ENCODE peak calls at places on chromosomes 6 and 20, in six cellular contexts. One of them, this sample, is unnamed.

GRCh38 chr6:27873101-27874030 is 38.8 kb downstream of the OR2B2 start:
- DNase-seq in T-helper 1 cell: peak; percentile 47
- DNase-seq in stimulated activated CD4-positive, alpha-beta T cell treated with anti-CD3 and anti-CD28 coated beads, Interleukin-1b, Interleukin-23, amount 100 ng/mL, for 1 hour: no peak
- DNase-seq in Calu3: peak; percentile 44
- DNase-seq in COR-L47: peak; percentile 86
- DNase-seq in PC-3: no peak
- DNase-seq in this sample: peak; percentile 16

GRCh38 chr6:85436408-85436807 is 13.5 kb upstream of the NT5E start:
- DNase-seq in COR-L47: no peak
- DNase-seq in Calu3: no peak
- DNase-seq in T-helper 1 cell: no peak
- DNase-seq in stimulated activated CD4-positive, alpha-beta T cell treated with anti-CD3 and anti-CD28 coated beads, Interleukin-1b, Interleukin-23, amount 100 ng/mL, for 1 hour: no peak
- DNase-seq in PC-3: no peak
- DNase-seq in this sample: no peak

GRCh38 chr6:135418040-135418439 is 79.5 kb downstream of the AHI1 start:
- DNase-seq in T-helper 1 cell: no peak
- DNase-seq in COR-L47: no peak
- DNase-seq in stimulated activated CD4-positive, alpha-beta T cell treated with anti-CD3 and anti-CD28 coated beads, Interleukin-1b, Interleukin-23, amount 100 ng/mL, for 1 hour: no peak
- DNase-seq in Calu3: no peak
- DNase-seq in PC-3: no peak
- DNase-seq in this sample: no peak

GRCh38 chr6:44234101-44235090 is 11.0 kb downstream of the SLC29A1 start:
- DNase-seq in COR-L47: peak; percentile 14
- DNase-seq in stimulated activated CD4-positive, alpha-beta T cell treated with anti-CD3 and anti-CD28 coated beads, Interleukin-1b, Interleukin-23, amount 100 ng/mL, for 1 hour: no peak
- DNase-seq in Calu3: peak; percentile 75
- DNase-seq in T-helper 1 cell: no peak
- DNase-seq in PC-3: peak; percentile 60
- DNase-seq in this sample: no peak

GRCh38 chr6:116144590-116144989 is 18.7 kb upstream of the COL10A1 start:
- DNase-seq in stimulated activated CD4-positive, alpha-beta T cell treated with anti-CD3 and anti-CD28 coated beads, Interleukin-1b, Interleukin-23, amount 100 ng/mL, for 1 hour: no peak
- DNase-seq in T-helper 1 cell: no peak
- DNase-seq in PC-3: peak; percentile 19
- DNase-seq in COR-L47: no peak
- DNase-seq in Calu3: peak; percentile 28
- DNase-seq in this sample: no peak

GRCh38 chr6:157036245-157036681 is 259.1 kb downstream of the ARID1B start:
- DNase-seq in COR-L47: no peak
- DNase-seq in PC-3: peak; percentile 9
- DNase-seq in T-helper 1 cell: no peak
- DNase-seq in Calu3: no peak
- DNase-seq in stimulated activated CD4-positive, alpha-beta T cell treated with anti-CD3 and anti-CD28 coated beads, Interleukin-1b, Interleukin-23, amount 100 ng/mL, for 1 hour: no peak
- DNase-seq in this sample: no peak

GRCh38 chr20:53813728-53814459 is 220.3 kb upstream of the ZNF217 start:
- DNase-seq in T-helper 1 cell: no peak
- DNase-seq in stimulated activated CD4-positive, alpha-beta T cell treated with anti-CD3 and anti-CD28 coated beads, Interleukin-1b, Interleukin-23, amount 100 ng/mL, for 1 hour: no peak
- DNase-seq in Calu3: no peak
- DNase-seq in COR-L47: no peak
- DNase-seq in PC-3: no peak
- DNase-seq in this sample: no peak

GRCh38 chr20:51616060-51616459 is 73.5 kb upstream of the NFATC2 start:
- DNase-seq in PC-3: peak; percentile 30
- DNase-seq in T-helper 1 cell: no peak
- DNase-seq in Calu3: no peak
- DNase-seq in COR-L47: no peak
- DNase-seq in stimulated activated CD4-positive, alpha-beta T cell treated with anti-CD3 and anti-CD28 coated beads, Interleukin-1b, Interleukin-23, amount 100 ng/mL, for 1 hour: no peak
- DNase-seq in this sample: no peak

GRCh38 chr20:58213112-58213511 is 15.3 kb downstream of the ANKRD60 start:
- DNase-seq in stimulated activated CD4-positive, alpha-beta T cell treated with anti-CD3 and anti-CD28 coated beads, Interleukin-1b, Interleukin-23, amount 100 ng/mL, for 1 hour: no peak
- DNase-seq in T-helper 1 cell: no peak
- DNase-seq in PC-3: peak; percentile 34
- DNase-seq in COR-L47: peak; percentile 38
- DNase-seq in Calu3: no peak
- DNase-seq in this sample: no peak

GRCh38 chr20:652611-653109 is 340 bp downstream of the SRXN1 start:
- DNase-seq in COR-L47: no peak
- DNase-seq in stimulated activated CD4-positive, alpha-beta T cell treated with anti-CD3 and anti-CD28 coated beads, Interleukin-1b, Interleukin-23, amount 100 ng/mL, for 1 hour: no peak
- DNase-seq in PC-3: peak; percentile 31
- DNase-seq in T-helper 1 cell: no peak
- DNase-seq in Calu3: peak; percentile 20
- DNase-seq in this sample: no peak

GRCh38 chr6:72374864-72375263 is 247.0 kb upstream of the KCNQ5 start:
- DNase-seq in PC-3: peak; percentile 27
- DNase-seq in COR-L47: peak; percentile 39
- DNase-seq in T-helper 1 cell: no peak
- DNase-seq in stimulated activated CD4-positive, alpha-beta T cell treated with anti-CD3 and anti-CD28 coated beads, Interleukin-1b, Interleukin-23, amount 100 ng/mL, for 1 hour: no peak
- DNase-seq in Calu3: no peak
- DNase-seq in this sample: no peak

GRCh38 chr6:43990627-43991619 is 136.3 kb downstream of the MRPL14 start:
- DNase-seq in PC-3: no peak
- DNase-seq in Calu3: peak; percentile 56
- DNase-seq in T-helper 1 cell: no peak
- DNase-seq in stimulated activated CD4-positive, alpha-beta T cell treated with anti-CD3 and anti-CD28 coated beads, Interleukin-1b, Interleukin-23, amount 100 ng/mL, for 1 hour: no peak
- DNase-seq in COR-L47: peak; percentile 49
- DNase-seq in this sample: no peak

GRCh38 chr6:31654574-31655348 is 933 bp upstream of the APOM start:
- DNase-seq in stimulated activated CD4-positive, alpha-beta T cell treated with anti-CD3 and anti-CD28 coated beads, Interleukin-1b, Interleukin-23, amount 100 ng/mL, for 1 hour: no peak
- DNase-seq in PC-3: no peak
- DNase-seq in COR-L47: no peak
- DNase-seq in Calu3: no peak
- DNase-seq in T-helper 1 cell: no peak
- DNase-seq in this sample: no peak

GRCh38 chr6:44000164-44000842 is 126.9 kb downstream of the MRPL14 start:
- DNase-seq in COR-L47: peak; percentile 83
- DNase-seq in T-helper 1 cell: no peak
- DNase-seq in stimulated activated CD4-positive, alpha-beta T cell treated with anti-CD3 and anti-CD28 coated beads, Interleukin-1b, Interleukin-23, amount 100 ng/mL, for 1 hour: no peak
- DNase-seq in Calu3: peak; percentile 97
- DNase-seq in PC-3: no peak
- DNase-seq in this sample: no peak

GRCh38 chr6:170288091-170288631 is 2.7 kb downstream of the DLL1 start:
- DNase-seq in COR-L47: no peak
- DNase-seq in T-helper 1 cell: no peak
- DNase-seq in Calu3: no peak
- DNase-seq in PC-3: no peak
- DNase-seq in stimulated activated CD4-positive, alpha-beta T cell treated with anti-CD3 and anti-CD28 coated beads, Interleukin-1b, Interleukin-23, amount 100 ng/mL, for 1 hour: no peak
- DNase-seq in this sample: no peak

GRCh38 chr6:26251354-26252081 is 113.5 kb upstream of the BTN3A2 start:
- DNase-seq in stimulated activated CD4-positive, alpha-beta T cell treated with anti-CD3 and anti-CD28 coated beads, Interleukin-1b, Interleukin-23, amount 100 ng/mL, for 1 hour: no peak
- DNase-seq in T-helper 1 cell: no peak
- DNase-seq in Calu3: peak; percentile 79
- DNase-seq in PC-3: peak; percentile 78
- DNase-seq in COR-L47: peak; percentile 89
- DNase-seq in this sample: peak; percentile 14

GRCh38 chr6:1313755-1314503 is 2.0 kb downstream of the FOXQ1 start:
- DNase-seq in COR-L47: no peak
- DNase-seq in PC-3: peak; percentile 65
- DNase-seq in Calu3: peak; percentile 83
- DNase-seq in T-helper 1 cell: no peak
- DNase-seq in stimulated activated CD4-positive, alpha-beta T cell treated with anti-CD3 and anti-CD28 coated beads, Interleukin-1b, Interleukin-23, amount 100 ng/mL, for 1 hour: no peak
- DNase-seq in this sample: no peak

GRCh38 chr6:63637865-63638445 is 2.4 kb downstream of the PHF3 start:
- DNase-seq in COR-L47: no peak
- DNase-seq in stimulated activated CD4-positive, alpha-beta T cell treated with anti-CD3 and anti-CD28 coated beads, Interleukin-1b, Interleukin-23, amount 100 ng/mL, for 1 hour: no peak
- DNase-seq in PC-3: peak; percentile 18
- DNase-seq in T-helper 1 cell: no peak
- DNase-seq in Calu3: no peak
- DNase-seq in this sample: no peak

GRCh38 chr20:15818651-15819071 is 754.6 kb downstream of the KIF16B start:
- DNase-seq in Calu3: peak; percentile 2
- DNase-seq in COR-L47: no peak
- DNase-seq in PC-3: peak; percentile 86
- DNase-seq in T-helper 1 cell: no peak
- DNase-seq in stimulated activated CD4-positive, alpha-beta T cell treated with anti-CD3 and anti-CD28 coated beads, Interleukin-1b, Interleukin-23, amount 100 ng/mL, for 1 hour: no peak
- DNase-seq in this sample: no peak

GRCh38 chr6:13216236-13216933 is 112.0 kb downstream of the TBC1D7 start:
- DNase-seq in T-helper 1 cell: no peak
- DNase-seq in stimulated activated CD4-positive, alpha-beta T cell treated with anti-CD3 and anti-CD28 coated beads, Interleukin-1b, Interleukin-23, amount 100 ng/mL, for 1 hour: no peak
- DNase-seq in PC-3: no peak
- DNase-seq in Calu3: no peak
- DNase-seq in COR-L47: peak; percentile 25
- DNase-seq in this sample: no peak

GRCh38 chr6:157273756-157274088 is 49.6 kb downstream of the TMEM242 start:
- DNase-seq in Calu3: peak; percentile 8
- DNase-seq in COR-L47: peak; percentile 50
- DNase-seq in stimulated activated CD4-positive, alpha-beta T cell treated with anti-CD3 and anti-CD28 coated beads, Interleukin-1b, Interleukin-23, amount 100 ng/mL, for 1 hour: peak; percentile 32
- DNase-seq in PC-3: no peak
- DNase-seq in T-helper 1 cell: peak; percentile 57
- DNase-seq in this sample: peak; percentile 40

GRCh38 chr6:39933669-39934059 is 598 bp downstream of the MOCS1 start:
- DNase-seq in COR-L47: no peak
- DNase-seq in PC-3: no peak
- DNase-seq in stimulated activated CD4-positive, alpha-beta T cell treated with anti-CD3 and anti-CD28 coated beads, Interleukin-1b, Interleukin-23, amount 100 ng/mL, for 1 hour: no peak
- DNase-seq in T-helper 1 cell: no peak
- DNase-seq in Calu3: no peak
- DNase-seq in this sample: no peak

GRCh38 chr6:4714961-4715501 is 61.2 kb upstream of the CDYL start:
- DNase-seq in stimulated activated CD4-positive, alpha-beta T cell treated with anti-CD3 and anti-CD28 coated beads, Interleukin-1b, Interleukin-23, amount 100 ng/mL, for 1 hour: no peak
- DNase-seq in Calu3: no peak
- DNase-seq in COR-L47: no peak
- DNase-seq in T-helper 1 cell: no peak
- DNase-seq in PC-3: peak; percentile 65
- DNase-seq in this sample: no peak

GRCh38 chr6:14883921-14884320 is 361.9 kb upstream of the JARID2 start:
- DNase-seq in PC-3: no peak
- DNase-seq in COR-L47: no peak
- DNase-seq in stimulated activated CD4-positive, alpha-beta T cell treated with anti-CD3 and anti-CD28 coated beads, Interleukin-1b, Interleukin-23, amount 100 ng/mL, for 1 hour: no peak
- DNase-seq in Calu3: no peak
- DNase-seq in T-helper 1 cell: no peak
- DNase-seq in this sample: no peak

GRCh38 chr6:169144356-169144755 is 109.3 kb downstream of the THBS2 start:
- DNase-seq in PC-3: no peak
- DNase-seq in T-helper 1 cell: no peak
- DNase-seq in Calu3: no peak
- DNase-seq in stimulated activated CD4-positive, alpha-beta T cell treated with anti-CD3 and anti-CD28 coated beads, Interleukin-1b, Interleukin-23, amount 100 ng/mL, for 1 hour: no peak
- DNase-seq in COR-L47: no peak
- DNase-seq in this sample: no peak

GRCh38 chr6:157912326-157912725 is 69.3 kb upstream of the SYNJ2 start:
- DNase-seq in Calu3: no peak
- DNase-seq in stimulated activated CD4-positive, alpha-beta T cell treated with anti-CD3 and anti-CD28 coated beads, Interleukin-1b, Interleukin-23, amount 100 ng/mL, for 1 hour: no peak
- DNase-seq in PC-3: no peak
- DNase-seq in COR-L47: no peak
- DNase-seq in T-helper 1 cell: no peak
- DNase-seq in this sample: no peak

GRCh38 chr6:146526192-146526591 is 17.4 kb upstream of the RAB32 start:
- DNase-seq in PC-3: no peak
- DNase-seq in T-helper 1 cell: no peak
- DNase-seq in stimulated activated CD4-positive, alpha-beta T cell treated with anti-CD3 and anti-CD28 coated beads, Interleukin-1b, Interleukin-23, amount 100 ng/mL, for 1 hour: no peak
- DNase-seq in COR-L47: no peak
- DNase-seq in Calu3: no peak
- DNase-seq in this sample: no peak

GRCh38 chr20:45052698-45053440 is 48.1 kb downstream of the KCNS1 start:
- DNase-seq in COR-L47: no peak
- DNase-seq in PC-3: no peak
- DNase-seq in T-helper 1 cell: no peak
- DNase-seq in stimulated activated CD4-positive, alpha-beta T cell treated with anti-CD3 and anti-CD28 coated beads, Interleukin-1b, Interleukin-23, amount 100 ng/mL, for 1 hour: no peak
- DNase-seq in Calu3: no peak
- DNase-seq in this sample: no peak

GRCh38 chr6:16592550-16592892 is 168.7 kb downstream of the ATXN1 start:
- DNase-seq in T-helper 1 cell: no peak
- DNase-seq in PC-3: no peak
- DNase-seq in stimulated activated CD4-positive, alpha-beta T cell treated with anti-CD3 and anti-CD28 coated beads, Interleukin-1b, Interleukin-23, amount 100 ng/mL, for 1 hour: no peak
- DNase-seq in Calu3: no peak
- DNase-seq in COR-L47: no peak
- DNase-seq in this sample: no peak